ENCODE peak calls at places on chromosomes 11 and 22, in ten cellular contexts. F is psoas muscle, R is brain microvascular endothelial cell, S is breast epithelium, H is ovary, D is lower leg skin, C is IMR-90, Z is glutamatergic neuron, B is hepatocyte, N is GM20000. W is an unnamed sample.
A peak's percentile ranks its signal among the peaks of the same experiment; 100 is the strongest.

GRCh38 chr11:119299416-119299815 is 17.5 kb downstream of the MCAM start:
- DNase-seq in B (no peak), H (no peak), F (no peak), R (no peak), Z (no peak), D (peak; percentile 28), C (no peak), S (no peak), N (no peak), W (no peak)

GRCh38 chr11:446886-447285 is 3.2 kb upstream of the PTDSS2 start:
- DNase-seq in N (no peak), C (no peak), R (no peak), D (no peak), H (peak; percentile 46), B (peak; percentile 22), F (peak; percentile 49), S (no peak), Z (no peak), W (no peak)

GRCh38 chr22:48241658-48242057 is 1479.2 kb downstream of the TBC1D22A start:
- DNase-seq in C (no peak), D (peak; percentile 76), F (no peak), Z (no peak), B (no peak), S (no peak), N (no peak), H (no peak), R (no peak), W (no peak)

GRCh38 chr11:70365536-70365912 is 32.8 kb upstream of the CTTN start:
- DNase-seq in C (no peak), F (no peak), B (no peak), S (peak; percentile 2), D (peak; percentile 13), R (no peak), H (no peak), Z (no peak), N (no peak), W (no peak)

GRCh38 chr11:68314203-68314885 is 2.0 kb downstream of the LRP5 start:
- DNase-seq in R (no peak), Z (no peak), N (no peak), S (no peak), C (no peak), F (no peak), B (no peak), H (peak; percentile 25), D (no peak), W (no peak)

GRCh38 chr11:100709233-100709999 is 22.3 kb downstream of the ARHGAP42 start:
- DNase-seq in H (no peak), R (peak; percentile 64), Z (no peak), N (peak; percentile 44), S (no peak), C (peak; percentile 56), D (no peak), F (no peak), B (no peak), W (no peak)

GRCh38 chr11:123188508-123189165 is 6.4 kb downstream of the CLMP start:
- DNase-seq in F (no peak), C (peak; percentile 99), S (peak; percentile 72), D (peak; percentile 63), B (no peak), N (no peak), H (no peak), Z (no peak), R (peak; percentile 66), W (no peak)

GRCh38 chr22:44384563-44384940 is 71.8 kb upstream of the SHISAL1 start:
- DNase-seq in B (no peak), H (peak; percentile 5), N (no peak), S (no peak), C (no peak), Z (no peak), F (peak; percentile 12), R (no peak), D (no peak), W (no peak)

GRCh38 chr11:117989351-117990102 is 3.3 kb downstream of the IL10RA start:
- DNase-seq in Z (no peak), S (no peak), F (no peak), H (no peak), B (no peak), C (no peak), R (no peak), D (no peak), N (no peak), W (no peak)

GRCh38 chr11:117983163-117983475 is 3.1 kb upstream of the IL10RA start:
- DNase-seq in R (no peak), C (no peak), D (peak; percentile 74), Z (no peak), S (no peak), H (no peak), F (no peak), B (no peak), N (no peak), W (no peak)

GRCh38 chr11:117986981-117987495 is 844 bp downstream of the IL10RA start:
- DNase-seq in B (no peak), F (no peak), Z (no peak), N (peak; percentile 83), D (no peak), R (no peak), S (no peak), C (no peak), H (no peak), W (no peak)

GRCh38 chr11:117984471-117984870 is 1.7 kb upstream of the IL10RA start:
- DNase-seq in S (no peak), F (no peak), B (no peak), Z (no peak), C (no peak), H (no peak), D (peak; percentile 40), R (no peak), N (no peak), W (no peak)

GRCh38 chr11:117985953-117986887 is at the start of gene IL10RA:
- DNase-seq in N (peak; percentile 96), D (peak; percentile 94), F (peak; percentile 85), S (peak; percentile 56), B (peak; percentile 91), H (peak; percentile 79), C (peak; percentile 20), Z (peak; percentile 87), R (peak; percentile 32), W (no peak)
- TF ChIP-seq CTCF in N (no peak), D (no peak), F (no peak), S (no peak), B (no peak), H (no peak), C (no peak), Z (no peak), R (no peak), W (no peak)

GRCh38 chr11:61744609-61745156 is 7.8 kb upstream of the MYRF start:
- DNase-seq in N (no peak), R (no peak), S (no peak), B (no peak), Z (no peak), H (no peak), C (no peak), D (no peak), F (no peak), W (no peak)

GRCh38 chr11:61742391-61742790 is 10.0 kb upstream of the MYRF start:
- DNase-seq in F (no peak), D (no peak), B (no peak), H (no peak), R (no peak), N (no peak), Z (no peak), C (no peak), S (no peak), W (no peak)

GRCh38 chr11:61745796-61746653 is 6.4 kb upstream of the MYRF start:
- DNase-seq in C (no peak), D (no peak), H (no peak), N (no peak), R (no peak), F (no peak), Z (no peak), B (no peak), S (no peak), W (no peak)

GRCh38 chr11:61744181-61744580 is 8.3 kb upstream of the MYRF start:
- DNase-seq in S (no peak), B (no peak), Z (no peak), R (no peak), C (peak; percentile 34), F (no peak), H (no peak), N (no peak), D (no peak), W (no peak)

DNA sequence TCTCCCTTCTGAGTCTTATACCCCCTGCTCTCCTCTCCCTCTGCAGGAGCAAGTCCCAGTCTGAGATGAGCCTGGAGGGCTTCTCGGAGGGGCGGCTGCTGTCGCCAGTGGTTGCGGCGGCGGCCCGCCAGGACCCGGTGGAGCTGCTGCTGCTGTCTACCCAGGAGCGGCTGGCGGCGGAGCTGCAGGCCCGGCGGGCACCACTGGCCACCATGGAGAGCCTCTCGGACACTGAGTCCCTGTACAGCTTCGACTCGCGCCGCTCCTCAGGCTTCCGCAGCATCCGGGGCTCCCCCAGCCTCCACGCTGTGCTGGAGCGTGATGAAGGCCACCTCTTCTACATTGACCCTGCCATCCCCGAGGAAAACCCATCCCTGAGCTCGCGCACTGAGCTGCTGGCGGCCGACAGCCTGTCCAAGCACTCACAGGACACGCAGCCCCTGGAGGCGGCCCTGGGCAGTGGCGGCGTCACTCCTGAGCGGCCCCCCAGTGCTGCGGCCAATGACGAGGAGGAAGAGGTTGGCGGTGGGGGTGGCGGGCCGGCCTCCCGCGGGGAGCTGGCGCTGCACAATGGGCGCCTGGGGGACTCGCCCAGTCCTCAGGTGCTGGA is 8.8 kb upstream of the MYRF start:
- DNase-seq in N (no peak), R (no peak), H (no peak), S (no peak), F (no peak), D (no peak), B (no peak), Z (peak; percentile 55), C (no peak), W (no peak)
- TF ChIP-seq CTCF in N (no peak), R (no peak), H (no peak), S (no peak), F (no peak), D (no peak), B (no peak), Z (no peak), C (no peak), W (no peak)

GRCh38 chr11:64644348-64645242 is 53.6 kb downstream of the SLC22A12 start:
- DNase-seq in D (peak; percentile 82), R (no peak), B (peak; percentile 30), H (no peak), N (peak; percentile 57), Z (no peak), F (no peak), S (no peak), C (no peak), W (no peak)
- TF ChIP-seq CTCF in D (no peak), R (peak; percentile 30), B (peak; percentile 20), H (no peak), N (no peak), Z (peak; percentile 41), F (no peak), S (no peak), C (no peak), W (no peak)

GRCh38 chr11:17352925-17353227 is 1.3 kb downstream of the NCR3LG1 start:
- DNase-seq in S (no peak), D (peak; percentile 85), R (no peak), C (peak; percentile 34), H (peak; percentile 40), N (no peak), B (peak; percentile 63), F (no peak), Z (no peak), W (no peak)

GRCh38 chr11:17353228-17354021 is 1.8 kb downstream of the NCR3LG1 start:
- DNase-seq in R (peak; percentile 70), B (peak; percentile 89), N (peak; percentile 68), F (peak; percentile 79), C (peak; percentile 76), Z (peak; percentile 80), S (peak; percentile 29), D (peak; percentile 93), H (peak; percentile 77), W (no peak)

GRCh38 chr11:17350455-17351170 is 987 bp upstream of the NCR3LG1 start:
- DNase-seq in C (no peak), Z (no peak), R (no peak), N (no peak), F (no peak), H (no peak), D (no peak), B (no peak), S (no peak), W (no peak)

GRCh38 chr11:17351510-17352176 is at the start of gene NCR3LG1:
- DNase-seq in Z (peak; percentile 48), B (peak; percentile 86), C (peak; percentile 77), F (peak; percentile 73), N (peak; percentile 54), D (peak; percentile 93), S (peak; percentile 26), R (peak; percentile 52), H (peak; percentile 78), W (no peak)

DNA sequence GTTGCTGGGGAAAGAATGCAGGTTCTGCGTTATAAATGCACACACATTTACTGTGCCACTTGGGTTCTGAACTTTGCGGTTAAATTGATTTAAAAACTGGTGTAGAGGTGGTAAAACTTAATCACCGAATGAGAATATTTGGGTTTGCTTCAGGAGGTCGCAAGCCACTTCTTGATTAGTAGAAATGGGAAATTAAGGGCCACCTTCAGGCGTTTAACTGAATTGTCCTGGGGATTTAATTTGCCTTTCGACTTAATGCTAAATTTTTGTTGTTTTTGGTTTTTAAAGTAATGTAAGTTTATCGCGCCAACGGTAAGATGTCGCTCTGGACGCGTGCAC is 460 bp upstream of the NCR3LG1 start:
- DNase-seq in R (no peak), Z (no peak), H (no peak), B (no peak), C (no peak), S (no peak), D (no peak), N (no peak), F (no peak), W (no peak)
- TF ChIP-seq CTCF in R (no peak), Z (peak; percentile 47), H (no peak), B (peak; percentile 18), C (peak; percentile 16), S (no peak), D (no peak), N (no peak), F (no peak), W (peak; percentile 25)

W was measured in AG09309.